ENCODE peak calls at places on chromosomes 11 and 22, in nine cellular contexts. U is tibial nerve, Z is spleen, Y is IMR-90, N is HepG2, D is pancreas, G is astrocyte of the spinal cord, I is right atrium auricular region, A is right lobe of liver. K is an unnamed sample.

GRCh38 chr11:18684267-18684666 is 14.3 kb upstream of the TMEM86A start:
- DNase-seq in N (no peak), Y (no peak), D (no peak), G (no peak), I (no peak), Z (no peak), A (no peak), U (no peak), K (no peak)

GRCh38 chr11:13462311-13462927 is 603 bp downstream of the BTBD10 start:
- DNase-seq in Y (peak; percentile 41), Z (no peak), I (no peak), N (peak; percentile 31), G (peak; percentile 23), D (no peak), A (peak; percentile 74), U (peak; percentile 51), K (no peak)

GRCh38 chr11:2932850-2933251 is 3.6 kb upstream of the PHLDA2 start:
- DNase-seq in I (no peak), A (no peak), D (no peak), Y (peak; percentile 46), G (peak; percentile 81), U (no peak), Z (peak; percentile 76), N (no peak), K (no peak)

GRCh38 chr11:115135936-115136335 is 368.3 kb downstream of the CADM1 start:
- DNase-seq in N (no peak), Y (no peak), G (no peak), U (no peak), Z (no peak), A (no peak), I (no peak), D (no peak), K (no peak)

GRCh38 chr11:78860720-78861422 is 286.2 kb upstream of the NARS2 start:
- DNase-seq in D (no peak), G (peak; percentile 23), I (no peak), A (no peak), U (no peak), Z (no peak), N (no peak), Y (peak; percentile 35), K (no peak)

GRCh38 chr11:57751676-57752253 is at the start of gene BTBD18:
- DNase-seq in A (no peak), I (no peak), G (peak; percentile 64), U (no peak), N (peak; percentile 83), Y (peak; percentile 58), Z (no peak), D (no peak), K (no peak)

GRCh38 chr11:113293936-113294335 is 20.4 kb upstream of the TTC12 start:
- DNase-seq in N (no peak), I (no peak), U (no peak), Y (no peak), A (no peak), D (no peak), G (no peak), Z (no peak), K (no peak)

GRCh38 chr11:102883132-102883531 is 8.3 kb upstream of the MMP12 start:
- DNase-seq in G (no peak), D (no peak), I (no peak), Z (no peak), Y (no peak), N (no peak), U (no peak), A (no peak), K (no peak)

GRCh38 chr11:109302591-109303334 is 119.2 kb upstream of the C11orf87 start:
- DNase-seq in Y (no peak), A (no peak), I (no peak), G (no peak), N (no peak), U (no peak), D (no peak), Z (no peak), K (no peak)

GRCh38 chr11:18457435-18457834 is 1.8 kb downstream of the LDHAL6A start:
- DNase-seq in Y (no peak), A (no peak), Z (no peak), D (no peak), U (no peak), I (no peak), G (no peak), N (peak; percentile 15), K (no peak)

GRCh38 chr11:125407046-125407445 is 89.0 kb downstream of the FEZ1 start:
- DNase-seq in Z (peak; percentile 41), A (no peak), N (no peak), G (no peak), I (no peak), U (no peak), D (no peak), Y (no peak), K (no peak)

GRCh38 chr22:45225732-45226560 is 14.7 kb downstream of the KIAA0930 start:
- DNase-seq in G (no peak), N (peak; percentile 25), A (no peak), Z (peak; percentile 83), Y (peak; percentile 70), U (peak; percentile 70), I (peak; percentile 75), D (no peak), K (no peak)

GRCh38 chr11:2689551-2690260 is 10.1 kb downstream of the KCNQ1OT1 start:
- DNase-seq in I (no peak), D (peak; percentile 23), Z (peak; percentile 58), A (peak; percentile 20), U (no peak), Y (no peak), N (no peak), G (no peak), K (no peak)

GRCh38 chr11:70525006-70525405 is 126.7 kb downstream of the CTTN start:
- DNase-seq in A (peak; percentile 25), U (no peak), D (peak; percentile 32), Z (peak; percentile 58), Y (no peak), I (no peak), G (no peak), N (no peak), K (no peak)

DNA sequence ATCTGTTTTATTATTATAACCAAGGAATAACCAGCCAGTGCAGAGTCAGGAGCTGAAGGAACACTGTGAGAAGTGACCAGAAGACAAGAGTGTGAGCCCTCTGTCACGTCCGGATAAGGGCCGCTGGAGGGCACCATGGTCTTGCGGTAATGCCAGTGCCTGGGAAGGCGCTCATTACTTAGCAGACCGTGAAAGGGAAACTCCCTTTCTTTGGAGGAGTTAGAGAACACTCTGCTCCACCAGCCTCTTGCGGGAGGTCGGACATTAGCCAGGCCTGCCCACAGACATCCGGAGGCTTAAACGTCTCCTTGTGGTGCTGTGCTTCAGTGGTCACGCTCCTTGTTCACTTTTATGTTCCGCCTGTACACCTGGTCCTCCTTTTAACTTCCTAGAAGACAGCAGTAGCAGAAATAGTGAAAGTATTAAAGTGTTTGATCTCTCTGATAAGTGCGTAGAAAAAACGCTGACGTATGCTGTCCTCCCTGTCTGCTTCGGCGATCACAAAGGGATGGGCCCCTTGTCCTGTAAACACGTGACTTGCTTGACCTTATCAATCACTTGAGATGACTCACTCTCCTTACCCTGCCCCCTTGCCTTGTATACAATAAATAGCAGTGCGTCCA is 120.6 kb upstream of the LMO1 start:
- DNase-seq in Y (no peak), D (no peak), I (no peak), Z (peak; percentile 69), G (no peak), N (no peak), A (no peak), U (no peak), K (no peak)
- H3K4me3 ChIP-seq in Y (no peak overlapping the region), D (no peak overlapping the region), I (no peak overlapping the region), Z (peak overlapping the region; percentile 31), G (no peak overlapping the region), N (no peak overlapping the region), A (no peak overlapping the region), U (no peak overlapping the region), K (no peak overlapping the region)

GRCh38 chr22:33210129-33210784 is 152.1 kb upstream of the SYN3 start:
- DNase-seq in I (no peak), Z (no peak), A (no peak), D (peak; percentile 38), U (no peak), N (peak; percentile 47), G (peak; percentile 4), Y (peak; percentile 9), K (no peak)
- TF ChIP-seq CTCF in I (no peak), Z (peak; percentile 57), A (peak; percentile 70), D (peak; percentile 31), U (peak; percentile 16), N (peak; percentile 81), G (peak; percentile 28), Y (peak; percentile 48), K (peak; percentile 51)

GRCh38 chr11:75431533-75432525 is 1.2 kb downstream of the KLHL35 start:
- DNase-seq in A (no peak), Z (peak; percentile 63), U (no peak), N (no peak), Y (no peak), D (peak; percentile 39), G (no peak), I (no peak), K (no peak)
- H3K4me3 ChIP-seq in A (no peak overlapping the region), Z (no peak overlapping the region), U (no peak overlapping the region), N (no peak overlapping the region), Y (no peak overlapping the region), D (no peak overlapping the region), G (no peak overlapping the region), I (no peak overlapping the region), K (no peak overlapping the region)

GRCh38 chr11:16195659-16196058 is 160.7 kb downstream of the SOX6 start:
- DNase-seq in Z (no peak), U (no peak), N (peak; percentile 8), G (peak; percentile 75), Y (peak; percentile 65), A (no peak), I (no peak), D (no peak), K (peak; percentile 80)

GRCh38 chr11:16193897-16194381 is 162.4 kb downstream of the SOX6 start:
- DNase-seq in Z (no peak), G (no peak), A (no peak), U (no peak), D (no peak), Y (peak; percentile 11), I (no peak), N (peak; percentile 50), K (no peak)

GRCh38 chr11:16194566-16194965 is 161.8 kb downstream of the SOX6 start:
- DNase-seq in G (peak; percentile 23), A (no peak), Y (peak; percentile 11), U (peak; percentile 24), I (no peak), N (no peak), Z (no peak), D (no peak), K (no peak)

GRCh38 chr11:16191852-16192240 is 164.5 kb downstream of the SOX6 start:
- DNase-seq in Y (no peak), N (no peak), I (no peak), Z (no peak), A (no peak), D (no peak), G (no peak), U (no peak), K (no peak)

DNA sequence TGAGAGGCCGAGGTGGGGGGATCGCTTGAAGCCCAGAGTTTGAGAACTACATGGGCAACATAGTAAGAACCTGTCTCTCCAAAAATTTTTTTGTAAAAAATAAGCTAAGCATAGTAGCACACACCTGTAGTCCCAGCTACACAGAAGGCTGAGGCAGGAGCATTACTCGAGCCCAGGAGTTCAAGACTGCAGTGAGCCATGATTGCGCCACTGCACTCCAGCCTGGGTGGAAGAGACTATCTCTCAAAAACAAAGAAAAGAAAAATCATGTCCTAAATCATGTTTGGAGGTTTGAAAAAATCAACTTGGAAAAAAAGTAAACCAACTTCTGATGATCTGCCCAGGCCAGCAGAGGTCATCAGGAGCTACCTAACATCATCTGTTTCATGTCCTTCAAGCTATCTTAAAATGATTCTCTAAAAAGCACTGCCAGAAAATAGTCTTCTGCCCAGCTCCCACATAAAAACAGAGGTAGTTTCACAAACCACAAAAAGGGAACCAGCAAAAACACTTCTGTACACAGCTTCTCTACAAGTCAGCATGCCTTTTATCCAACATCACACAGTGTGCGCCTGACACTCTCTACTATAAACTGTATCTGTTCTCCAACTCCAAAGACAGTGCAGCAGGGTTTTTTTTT is 165.0 kb downstream of the SOX6 start:
- DNase-seq in I (no peak), D (no peak), U (no peak), Z (no peak), G (no peak), Y (peak; percentile 18), N (peak; percentile 9), A (no peak), K (no peak)
- TF ChIP-seq CTCF in I (no peak), D (no peak), U (no peak), Z (no peak), G (no peak), Y (no peak), N (peak; percentile 40), A (peak; percentile 31), K (no peak)

K was measured in AG04449.